ENCODE peak calls at places on chromosomes 5 and 9, in seven cellular contexts. Q is cardiac muscle cell, B is SK-N-SH, Z is B cell, L is neural crest cell, S is right lobe of liver, C is AG09309. J is an unnamed sample.

GRCh38 chr5:153629027-153629426 is 138.6 kb downstream of the GRIA1 start:
- DNase-seq in Q (peak; percentile 97), B (peak; percentile 1), Z (no peak), L (peak; percentile 3), S (no peak), C (peak; percentile 79), J (peak; percentile 77)

GRCh38 chr9:73916016-73916673 is 581.0 kb upstream of the RORB start:
- DNase-seq in Q (peak; percentile 8), B (peak; percentile 1), Z (no peak), L (no peak), S (no peak), C (no peak), J (no peak)

GRCh38 chr9:17402309-17402708 is 176.6 kb upstream of the SH3GL2 start:
- DNase-seq in Q (peak; percentile 52), B (no peak), Z (no peak), L (no peak), S (no peak), C (no peak), J (no peak)

GRCh38 chr5:151665584-151665982 is 21.1 kb downstream of the SPARC start:
- DNase-seq in Q (peak; percentile 29), B (no peak), Z (no peak), L (no peak), S (no peak), C (no peak), J (no peak)

GRCh38 chr9:113381909-113382411 is 5.2 kb upstream of the HDHD3 start:
- DNase-seq in Q (no peak), B (no peak), Z (no peak), L (no peak), S (peak; percentile 69), C (no peak), J (no peak)

GRCh38 chr5:159211712-159212111 is 2.4 kb upstream of the RNF145 start:
- DNase-seq in Q (no peak), B (peak; percentile 27), Z (no peak), L (no peak), S (no peak), C (no peak), J (no peak)

GRCh38 chr5:10288600-10289213 is 19.0 kb downstream of the CMBL start:
- DNase-seq in Q (no peak), B (no peak), Z (no peak), L (no peak), S (peak; percentile 92), C (no peak), J (no peak)

GRCh38 chr5:151148583-151148982 is 9.0 kb downstream of the ANXA6 start:
- DNase-seq in Q (no peak), B (no peak), Z (no peak), L (no peak), S (no peak), C (no peak), J (no peak)

GRCh38 chr5:136212252-136212721 is 19.3 kb upstream of the SMIM32 start:
- DNase-seq in Q (peak; percentile 62), B (peak; percentile 81), Z (peak; percentile 65), L (peak; percentile 53), S (peak; percentile 70), C (no peak), J (no peak)

GRCh38 chr5:142872795-142873194 is 102.6 kb downstream of the ARHGAP26 start:
- DNase-seq in Q (peak; percentile 47), B (peak; percentile 40), Z (no peak), L (no peak), S (no peak), C (no peak), J (no peak)

GRCh38 chr5:174338204-174339010 is 292.9 kb downstream of the NSG2 start:
- DNase-seq in Q (peak; percentile 29), B (peak; percentile 77), Z (no peak), L (no peak), S (no peak), C (no peak), J (peak; percentile 64)

GRCh38 chr5:138790684-138791083 is 37.5 kb downstream of the CTNNA1 start:
- DNase-seq in Q (no peak), B (no peak), Z (no peak), L (no peak), S (no peak), C (no peak), J (no peak)

GRCh38 chr9:89007568-89007967 is 16.3 kb downstream of the S1PR3 start:
- DNase-seq in Q (no peak), B (no peak), Z (no peak), L (no peak), S (no peak), C (no peak), J (peak; percentile 8)

GRCh38 chr9:137048655-137049543 is 2.9 kb upstream of the NPDC1 start:
- DNase-seq in Q (no peak), B (peak; percentile 68), Z (no peak), L (no peak), S (no peak), C (no peak), J (no peak)

GRCh38 chr9:121440265-121440664 is 59.4 kb downstream of the GGTA1 start:
- DNase-seq in Q (peak; percentile 51), B (peak; percentile 33), Z (no peak), L (no peak), S (no peak), C (no peak), J (no peak)
- TF ChIP-seq CTCF in Q (peak; percentile 46), B (peak; percentile 53), Z (no peak), L (peak; percentile 32), S (peak; percentile 33), C (peak; percentile 22), J (peak; percentile 18)

GRCh38 chr5:39533749-39534148 is 109.0 kb upstream of the DAB2 start:
- DNase-seq in Q (peak; percentile 3), B (no peak), Z (no peak), L (no peak), S (no peak), C (no peak), J (no peak)
- TF ChIP-seq CTCF in Q (no peak), B (no peak), Z (no peak), L (no peak), S (no peak), C (no peak), J (no peak)

GRCh38 chr5:14665949-14666741 is 1.6 kb downstream of the OTULIN start:
- DNase-seq in Q (no peak), B (peak; percentile 39), Z (peak; percentile 71), L (no peak), S (no peak), C (no peak), J (no peak)
- TF ChIP-seq CTCF in Q (no peak), B (no peak), Z (peak; percentile 34), L (peak; percentile 49), S (no peak), C (peak; percentile 21), J (no peak)

GRCh38 chr9:111036068-111036789 is 2.0 kb downstream of the LPAR1 start:
- DNase-seq in Q (peak; percentile 62), B (peak; percentile 69), Z (no peak), L (peak; percentile 30), S (no peak), C (no peak), J (peak; percentile 80)
- TF ChIP-seq CTCF in Q (peak; percentile 81), B (peak; percentile 59), Z (no peak), L (peak; percentile 62), S (peak; percentile 27), C (peak; percentile 91), J (no peak)

DNA sequence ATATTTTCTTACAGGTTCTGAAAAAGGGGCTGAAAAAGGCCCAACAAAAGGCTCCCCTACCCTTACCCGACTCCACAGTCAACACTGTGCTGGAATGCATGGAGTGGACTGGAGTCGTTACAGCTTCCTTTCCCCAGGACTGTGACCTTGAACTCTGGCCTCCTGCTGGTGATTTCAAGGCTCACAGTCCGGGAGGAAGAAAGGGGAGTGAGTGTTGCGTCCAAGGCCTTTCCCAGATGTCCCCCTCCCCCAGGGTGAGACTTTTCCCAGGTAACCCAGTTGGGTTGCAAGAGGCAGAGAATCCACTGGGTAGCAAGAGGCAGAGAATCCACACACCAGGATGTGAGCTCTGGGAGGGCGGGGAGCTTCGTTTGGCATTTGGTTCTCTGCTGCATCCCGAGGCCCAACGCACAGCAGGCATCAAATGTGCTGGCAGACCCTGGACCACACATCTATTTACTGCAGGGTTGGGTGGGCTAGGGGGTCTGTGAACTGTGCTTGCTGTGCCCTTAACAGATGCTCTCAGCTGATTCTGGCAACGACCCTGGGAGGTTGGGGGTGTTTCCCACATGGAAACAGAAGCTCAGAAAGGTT is 37.5 kb downstream of the FABP6 start:
- DNase-seq in Q (no peak), B (no peak), Z (no peak), L (no peak), S (no peak), C (no peak), J (no peak)
- TF ChIP-seq CTCF in Q (no peak), B (no peak), Z (no peak), L (peak; percentile 49), S (no peak), C (no peak), J (no peak)

DNA sequence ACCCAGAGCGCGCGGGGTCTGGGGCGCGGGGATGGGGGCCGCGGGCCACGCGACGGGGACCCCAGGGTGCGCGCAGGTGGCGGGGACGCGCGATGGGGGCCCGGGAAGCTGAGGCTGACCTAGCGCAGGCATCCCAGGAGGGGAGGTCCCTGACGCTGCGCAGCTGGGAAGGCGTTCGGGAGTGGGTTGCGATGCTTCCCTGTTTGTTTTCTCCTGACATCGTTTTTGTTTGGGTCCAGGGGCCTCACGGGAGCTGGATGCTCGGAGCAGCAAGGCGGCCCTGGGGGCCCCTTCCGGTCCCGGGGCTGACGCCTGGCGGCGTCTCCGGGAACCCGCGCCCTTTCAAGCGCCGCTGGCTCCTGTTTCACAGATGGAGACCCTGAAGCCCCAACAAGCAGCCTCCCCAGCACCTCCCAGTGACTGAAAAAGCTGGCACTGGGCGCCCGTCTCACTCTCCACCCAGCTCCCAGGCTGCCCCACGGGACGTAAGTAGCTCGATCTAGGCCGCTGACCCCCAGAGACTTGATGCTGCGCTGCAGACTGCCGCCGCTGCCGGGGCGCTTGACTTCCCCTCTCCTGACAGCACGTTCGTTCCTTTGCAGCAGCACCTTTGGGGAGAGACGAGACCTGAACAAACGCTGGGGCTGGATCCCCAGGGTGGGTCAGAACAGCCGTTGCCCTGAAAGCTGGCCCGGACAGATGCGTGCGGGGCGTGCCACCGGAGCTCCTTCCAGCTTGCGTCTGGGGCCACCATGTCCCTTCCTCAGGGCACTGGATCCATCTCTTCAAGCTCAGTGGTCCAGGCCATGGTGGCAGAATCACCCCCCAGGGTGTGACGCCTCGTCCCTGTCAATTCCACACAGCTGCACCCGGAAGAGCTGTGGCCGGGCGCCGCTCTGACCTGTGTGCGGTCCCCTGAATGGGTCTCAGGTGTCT is 593 bp downstream of the BRD3OS start:
- DNase-seq in Q (peak; percentile 45), B (peak; percentile 77), Z (peak; percentile 85), L (peak; percentile 49), S (peak; percentile 66), C (no peak), J (peak; percentile 82)
- TF ChIP-seq CTCF in Q (peak; percentile 31), B (peak; percentile 29), Z (peak; percentile 34), L (peak; percentile 48), S (no peak), C (peak; percentile 31), J (no peak)

GRCh38 chr5:16617272-16617973 is 626 bp upstream of the RETREG1 start:
- DNase-seq in Q (no peak), B (peak; percentile 23), Z (peak; percentile 33), L (no peak), S (no peak), C (no peak), J (no peak)
- TF ChIP-seq CTCF in Q (no peak), B (no peak), Z (no peak), L (no peak), S (no peak), C (no peak), J (no peak)